ENCODE peak calls at places on chromosomes 4 and X, in six cellular contexts. O is brain microvascular endothelial cell, M is IMR-90, Q is fibroblast of the aortic adventitia, H is pancreas, L is lower leg skin. R is an unnamed sample.

GRCh38 chr4:168623011-168623410 is 126.2 kb downstream of the PALLD start:
- DNase-seq in H (no peak), O (no peak), M (no peak), L (no peak), Q (no peak), R (no peak)

GRCh38 chrX:18616688-18617087 is 55.2 kb downstream of the RS1 start:
- DNase-seq in L (no peak), M (no peak), Q (no peak), H (no peak), O (no peak), R (no peak)

GRCh38 chr4:24394041-24394440 is 190.3 kb downstream of the DHX15 start:
- DNase-seq in H (no peak), M (peak), O (no peak), L (no peak), Q (no peak), R (no peak)

GRCh38 chr4:84578540-84579409 is 4.2 kb upstream of the CDS1 start:
- DNase-seq in Q (peak), H (no peak), L (no peak), M (peak), O (peak), R (peak)

GRCh38 chrX:68998716-68999115 is 166.5 kb downstream of the PJA1 start:
- DNase-seq in M (no peak), O (no peak), Q (no peak), L (no peak), H (no peak), R (no peak)

GRCh38 chr4:21888195-21888976 is 60.2 kb downstream of the KCNIP4 start:
- DNase-seq in O (peak), L (no peak), H (no peak), Q (peak), M (peak), R (peak)

GRCh38 chr4:5757954-5758353 is 47.0 kb downstream of the EVC start:
- DNase-seq in H (no peak), Q (no peak), M (no peak), L (no peak), O (no peak), R (no peak)

GRCh38 chr4:177759714-177760113 is 317.5 kb upstream of the AGA start:
- DNase-seq in Q (no peak), L (no peak), O (no peak), M (no peak), H (no peak), R (no peak)

GRCh38 chr4:53688186-53688790 is 97.0 kb upstream of the LNX1 start:
- DNase-seq in M (peak), O (peak), L (no peak), H (no peak), Q (peak), R (peak)

GRCh38 chr4:6250235-6250983 is 19.2 kb upstream of the WFS1 start:
- DNase-seq in Q (peak), O (peak), M (peak), L (no peak), H (no peak), R (peak)

GRCh38 chr4:48778431-48779094 is 1.5 kb downstream of the FRYL start:
- DNase-seq in O (no peak), Q (peak), H (no peak), L (no peak), M (peak), R (peak)

GRCh38 chr4:9765091-9765490 is 16.3 kb upstream of the DRD5 start:
- DNase-seq in Q (peak), H (no peak), M (peak), L (no peak), O (peak), R (peak)

GRCh38 chrX:105315301-105315700 is 94.8 kb upstream of the TEX13A start:
- DNase-seq in L (no peak), O (no peak), M (peak), Q (peak), H (no peak), R (peak)

GRCh38 chr4:47222276-47222675 is 190.9 kb downstream of the GABRB1 start:
- DNase-seq in L (no peak), H (no peak), M (peak), O (peak), Q (peak), R (peak)

GRCh38 chrX:16172391-16172790 is 5.1 kb downstream of the MAGEB17 start:
- DNase-seq in M (no peak), L (no peak), Q (no peak), O (no peak), H (no peak), R (no peak)

GRCh38 chr4:61505773-61506640 is 305.9 kb downstream of the ADGRL3 start:
- DNase-seq in Q (no peak), L (no peak), M (no peak), H (no peak), O (no peak), R (no peak)

GRCh38 chr4:169209388-169209883 is 61.3 kb downstream of the SH3RF1 start:
- DNase-seq in Q (peak), L (no peak), H (no peak), M (no peak), O (peak), R (no peak)

GRCh38 chr4:4325321-4325720 is 35.3 kb downstream of the ZBTB49 start:
- DNase-seq in Q (no peak), O (no peak), H (no peak), L (no peak), M (no peak), R (no peak)

GRCh38 chrX:122244080-122244479 is 940.0 kb upstream of the GRIA3 start:
- DNase-seq in H (no peak), M (no peak), O (no peak), Q (no peak), L (no peak), R (no peak)

GRCh38 chr4:22962186-22962786 is 269.5 kb downstream of the GBA3 start:
- DNase-seq in L (no peak), Q (peak), O (peak), M (peak), H (no peak), R (peak)

GRCh38 chr4:7805533-7806079 is 134.1 kb downstream of the AFAP1 start:
- DNase-seq in L (no peak), O (peak), Q (peak), M (peak), H (peak), R (peak)

GRCh38 chr4:76067652-76068286 is 6.7 kb upstream of the ART3 start:
- DNase-seq in M (peak), H (peak), O (peak), Q (peak), L (peak), R (peak)

DNA sequence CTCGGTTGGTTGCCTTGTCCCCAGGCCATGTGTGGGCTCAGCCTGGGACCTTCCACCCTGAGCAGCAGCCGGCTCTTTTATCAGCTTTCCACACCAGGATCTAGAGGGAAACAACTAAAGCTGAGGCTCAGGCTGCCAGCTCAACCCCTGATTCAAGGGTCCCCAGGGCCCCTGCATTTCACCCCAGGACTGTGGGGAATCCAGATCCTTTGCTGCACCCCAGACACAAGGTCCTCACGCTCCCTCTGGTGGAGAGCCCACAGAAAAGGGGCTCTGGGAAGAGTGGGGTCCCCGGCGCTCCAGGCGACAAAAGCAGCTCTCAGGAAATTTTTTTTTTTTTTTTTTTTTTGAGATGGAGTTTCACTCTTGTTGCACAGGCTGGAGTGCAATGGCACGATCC is 64.3 kb downstream of the ZFYVE28 start:
- DNase-seq in O (no peak), Q (no peak), L (no peak), M (no peak), H (no peak), R (peak)
- TF ChIP-seq CTCF in O (peak), Q (peak), L (no peak), M (peak), H (no peak), R (peak)

GRCh38 chrX:33726281-33727160 is 405.6 kb downstream of the FAM47A start:
- DNase-seq in H (peak), L (no peak), O (no peak), M (no peak), Q (no peak), R (no peak)
- H3K4me3 ChIP-seq in H (no peak), L (no peak), O (peak), M (no peak), Q (no peak), R (no peak)

GRCh38 chr4:153063490-153063889 is 127.4 kb downstream of the FHDC1 start:
- DNase-seq in H (no peak), Q (no peak), M (no peak), O (no peak), L (no peak), R (no peak)
- TF ChIP-seq CTCF in H (no peak), Q (no peak), M (no peak), O (no peak), L (no peak), R (no peak)

GRCh38 chrX:21131346-21131745 is 242.9 kb upstream of the CNKSR2 start:
- DNase-seq in Q (no peak), H (no peak), M (no peak), O (no peak), L (no peak), R (no peak)
- H3K4me3 ChIP-seq in Q (no peak), H (no peak), M (no peak), O (no peak), L (no peak), R (no peak)

DNA sequence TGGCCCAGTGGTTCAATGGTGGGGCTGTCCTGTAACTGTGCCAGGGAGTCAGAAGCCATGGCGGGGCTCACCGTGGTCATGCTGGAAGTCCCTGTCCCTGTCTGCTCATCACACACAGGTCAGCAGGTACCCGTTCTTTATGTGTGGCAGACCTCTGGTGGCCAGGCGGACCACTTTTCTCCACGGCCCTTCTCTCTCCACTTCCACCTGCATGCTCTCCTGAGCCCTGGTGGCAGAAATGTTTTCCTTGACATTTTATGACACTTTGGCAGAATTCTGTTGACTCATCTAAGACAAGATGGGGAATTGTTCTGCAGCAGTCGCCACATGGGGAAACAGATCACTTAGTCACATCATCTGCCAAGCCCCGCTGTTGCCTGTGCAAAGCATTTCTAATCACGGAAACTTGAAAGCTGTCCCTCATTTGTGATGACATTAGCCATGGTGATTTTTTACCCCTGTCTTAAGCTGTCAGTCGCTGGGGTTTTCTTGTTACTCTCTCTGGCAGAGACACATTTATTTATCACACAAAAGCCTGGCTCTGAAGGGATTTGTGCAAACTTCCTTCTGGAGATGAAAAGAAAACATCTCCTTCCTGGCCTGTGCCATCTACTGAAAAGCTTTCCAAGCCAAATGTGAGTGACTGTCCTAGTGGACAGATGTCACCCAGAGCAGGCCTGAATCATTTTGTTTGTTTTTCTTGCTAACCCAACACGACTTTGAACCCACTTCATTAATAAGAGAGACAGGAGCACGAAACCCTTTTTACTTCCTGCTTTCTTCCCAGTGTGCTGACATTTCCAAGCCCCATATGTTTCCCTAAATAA is 38.8 kb upstream of the STIM2 start:
- DNase-seq in H (no peak), O (no peak), Q (no peak), L (no peak), M (peak), R (no peak)
- TF ChIP-seq CTCF in H (no peak), O (no peak), Q (no peak), L (no peak), M (no peak), R (no peak)

GRCh38 chrX:137427813-137428212 is 138.1 kb upstream of the ZIC3 start:
- DNase-seq in O (no peak), H (no peak), M (no peak), Q (no peak), L (no peak), R (no peak)

GRCh38 chrX:137428251-137428661 is 137.7 kb upstream of the ZIC3 start:
- DNase-seq in Q (no peak), L (no peak), M (no peak), H (no peak), O (no peak), R (no peak)

GRCh38 chrX:137427061-137427778 is 138.7 kb upstream of the ZIC3 start:
- DNase-seq in L (no peak), Q (no peak), H (no peak), M (no peak), O (no peak), R (no peak)

GRCh38 chrX:137430301-137430700 is 135.6 kb upstream of the ZIC3 start:
- DNase-seq in M (no peak), H (no peak), O (no peak), L (no peak), Q (no peak), R (no peak)

GRCh38 chrX:137428777-137429564 is 137.0 kb upstream of the ZIC3 start:
- DNase-seq in L (no peak), H (no peak), Q (no peak), O (no peak), M (no peak), R (no peak)
- H3K4me3 ChIP-seq in L (no peak), H (no peak), Q (no peak), O (no peak), M (no peak), R (no peak)

R was measured in cardiac fibroblast.